ENCODE peak calls at places on chromosomes 5 and 9, in seven cellular contexts. One of them, this sample, is unnamed.

GRCh38 chr5:65982635-65983034 is 56.3 kb downstream of the ERBIN start:
- DNase-seq in HCT116: no peak
- DNase-seq in HepG2: no peak
- DNase-seq in K562: no peak
- DNase-seq in H1: no peak
- DNase-seq in SK-N-SH: no peak
- DNase-seq in GM12878: no peak
- DNase-seq in this sample: no peak

GRCh38 chr5:34580983-34581382 is 75.1 kb upstream of the RAI14 start:
- DNase-seq in GM12878: no peak
- DNase-seq in K562: no peak
- DNase-seq in SK-N-SH: no peak
- DNase-seq in HCT116: no peak
- DNase-seq in HepG2: no peak
- DNase-seq in H1: no peak
- DNase-seq in this sample: no peak

GRCh38 chr5:77426670-77427069 is 65.4 kb downstream of the WDR41 start:
- DNase-seq in HCT116: no peak
- DNase-seq in HepG2: peak; percentile 27
- DNase-seq in K562: no peak
- DNase-seq in H1: no peak
- DNase-seq in SK-N-SH: no peak
- DNase-seq in GM12878: no peak
- DNase-seq in this sample: no peak

GRCh38 chr5:14306415-14306814 is 163.3 kb downstream of the TRIO start:
- DNase-seq in HCT116: no peak
- DNase-seq in K562: no peak
- DNase-seq in HepG2: no peak
- DNase-seq in GM12878: no peak
- DNase-seq in H1: no peak
- DNase-seq in SK-N-SH: no peak
- DNase-seq in this sample: no peak

GRCh38 chr5:137218471-137218870 is 280.7 kb downstream of the SPOCK1 start:
- DNase-seq in HCT116: no peak
- DNase-seq in SK-N-SH: no peak
- DNase-seq in HepG2: no peak
- DNase-seq in GM12878: no peak
- DNase-seq in K562: no peak
- DNase-seq in H1: no peak
- DNase-seq in this sample: no peak

GRCh38 chr5:132210944-132211343 is 16.7 kb downstream of the P4HA2 start:
- DNase-seq in H1: no peak
- DNase-seq in HCT116: no peak
- DNase-seq in HepG2: no peak
- DNase-seq in GM12878: no peak
- DNase-seq in SK-N-SH: no peak
- DNase-seq in K562: no peak
- DNase-seq in this sample: no peak

GRCh38 chr5:76391014-76391413 is 12.1 kb upstream of the IQGAP2 start:
- DNase-seq in H1: no peak
- DNase-seq in GM12878: no peak
- DNase-seq in HepG2: no peak
- DNase-seq in SK-N-SH: no peak
- DNase-seq in HCT116: no peak
- DNase-seq in K562: no peak
- DNase-seq in this sample: no peak

GRCh38 chr5:179534431-179534830 is 15.9 kb upstream of the RUFY1 start:
- DNase-seq in GM12878: no peak
- DNase-seq in SK-N-SH: no peak
- DNase-seq in HCT116: no peak
- DNase-seq in H1: no peak
- DNase-seq in K562: no peak
- DNase-seq in HepG2: peak; percentile 19
- DNase-seq in this sample: no peak

GRCh38 chr9:86741311-86742215 is 205.7 kb downstream of the GAS1 start:
- DNase-seq in HCT116: peak; percentile 87
- DNase-seq in H1: no peak
- DNase-seq in SK-N-SH: no peak
- DNase-seq in GM12878: no peak
- DNase-seq in K562: no peak
- DNase-seq in HepG2: no peak
- DNase-seq in this sample: peak; percentile 16

GRCh38 chr9:113309204-113309813 is 6.1 kb upstream of the RNF183 start:
- DNase-seq in GM12878: no peak
- DNase-seq in HCT116: peak; percentile 8
- DNase-seq in K562: peak; percentile 31
- DNase-seq in SK-N-SH: peak; percentile 69
- DNase-seq in H1: no peak
- DNase-seq in HepG2: peak; percentile 53
- DNase-seq in this sample: peak; percentile 75

GRCh38 chr5:123157797-123158528 is 68.9 kb downstream of the PRDM6 start:
- DNase-seq in HepG2: no peak
- DNase-seq in SK-N-SH: no peak
- DNase-seq in GM12878: no peak
- DNase-seq in H1: no peak
- DNase-seq in HCT116: peak; percentile 27
- DNase-seq in K562: no peak
- DNase-seq in this sample: peak; percentile 32

GRCh38 chr5:128356011-128356410 is 182.0 kb downstream of the FBN2 start:
- DNase-seq in GM12878: no peak
- DNase-seq in HepG2: no peak
- DNase-seq in K562: no peak
- DNase-seq in SK-N-SH: no peak
- DNase-seq in H1: no peak
- DNase-seq in HCT116: no peak
- DNase-seq in this sample: no peak

GRCh38 chr5:126615286-126615685 is 14.5 kb downstream of the PHAX start:
- DNase-seq in HCT116: no peak
- DNase-seq in HepG2: no peak
- DNase-seq in K562: no peak
- DNase-seq in SK-N-SH: no peak
- DNase-seq in GM12878: peak; percentile 63
- DNase-seq in H1: no peak
- DNase-seq in this sample: no peak

GRCh38 chr9:3809724-3810123 is 283.9 kb upstream of the RFX3 start:
- DNase-seq in HCT116: peak; percentile 22
- DNase-seq in HepG2: no peak
- DNase-seq in GM12878: peak; percentile 4
- DNase-seq in SK-N-SH: no peak
- DNase-seq in K562: no peak
- DNase-seq in H1: no peak
- DNase-seq in this sample: no peak

GRCh38 chr5:89397096-89397495 is 514.1 kb upstream of the MEF2C start:
- DNase-seq in K562: no peak
- DNase-seq in GM12878: peak; percentile 48
- DNase-seq in H1: no peak
- DNase-seq in HCT116: no peak
- DNase-seq in HepG2: no peak
- DNase-seq in SK-N-SH: no peak
- DNase-seq in this sample: no peak

GRCh38 chr9:18821794-18822193 is 211.2 kb downstream of the SAXO1 start:
- DNase-seq in SK-N-SH: no peak
- DNase-seq in GM12878: no peak
- DNase-seq in HCT116: no peak
- DNase-seq in H1: no peak
- DNase-seq in HepG2: peak; percentile 35
- DNase-seq in K562: no peak
- DNase-seq in this sample: no peak
- TF ChIP-seq JUND in SK-N-SH: no peak
- TF ChIP-seq JUND in GM12878: no peak
- TF ChIP-seq JUND in HCT116: no peak
- TF ChIP-seq JUND in H1: no peak
- TF ChIP-seq JUND in HepG2: no peak
- TF ChIP-seq JUND in K562: no peak
- TF ChIP-seq JUND in this sample: no peak

GRCh38 chr9:133609311-133610098 is at the start of gene FAM163B:
- DNase-seq in SK-N-SH: peak; percentile 93
- DNase-seq in H1: no peak
- DNase-seq in GM12878: no peak
- DNase-seq in HCT116: no peak
- DNase-seq in HepG2: no peak
- DNase-seq in K562: peak; percentile 89
- DNase-seq in this sample: peak; percentile 81
- TF ChIP-seq JUND in SK-N-SH: no peak
- TF ChIP-seq JUND in H1: no peak
- TF ChIP-seq JUND in GM12878: no peak
- TF ChIP-seq JUND in HCT116: no peak
- TF ChIP-seq JUND in HepG2: no peak
- TF ChIP-seq JUND in K562: no peak
- TF ChIP-seq JUND in this sample: no peak

GRCh38 chr5:38259062-38259857 is 901 bp downstream of the EGFLAM start:
- DNase-seq in HepG2: no peak
- DNase-seq in GM12878: no peak
- DNase-seq in K562: no peak
- DNase-seq in SK-N-SH: peak; percentile 52
- DNase-seq in H1: no peak
- DNase-seq in HCT116: no peak
- DNase-seq in this sample: no peak

GRCh38 chr5:38257236-38258036 is 923 bp upstream of the EGFLAM start:
- DNase-seq in GM12878: no peak
- DNase-seq in K562: no peak
- DNase-seq in HCT116: no peak
- DNase-seq in HepG2: no peak
- DNase-seq in H1: no peak
- DNase-seq in SK-N-SH: peak; percentile 36
- DNase-seq in this sample: no peak

GRCh38 chr5:38253759-38254158 is 4.6 kb upstream of the EGFLAM start:
- DNase-seq in HepG2: no peak
- DNase-seq in GM12878: no peak
- DNase-seq in K562: no peak
- DNase-seq in SK-N-SH: no peak
- DNase-seq in H1: no peak
- DNase-seq in HCT116: no peak
- DNase-seq in this sample: no peak

GRCh38 chr5:38258037-38258318 is 381 bp upstream of the EGFLAM start:
- DNase-seq in HepG2: no peak
- DNase-seq in HCT116: no peak
- DNase-seq in K562: no peak
- DNase-seq in SK-N-SH: no peak
- DNase-seq in GM12878: no peak
- DNase-seq in H1: no peak
- DNase-seq in this sample: no peak

GRCh38 chr5:38258319-38259061 is at the start of gene EGFLAM:
- DNase-seq in GM12878: no peak
- DNase-seq in K562: peak; percentile 23
- DNase-seq in HepG2: no peak
- DNase-seq in H1: peak; percentile 43
- DNase-seq in SK-N-SH: peak; percentile 83
- DNase-seq in HCT116: no peak
- DNase-seq in this sample: peak; percentile 49
- TF ChIP-seq JUND in GM12878: no peak
- TF ChIP-seq JUND in K562: no peak
- TF ChIP-seq JUND in HepG2: no peak
- TF ChIP-seq JUND in H1: no peak
- TF ChIP-seq JUND in SK-N-SH: no peak
- TF ChIP-seq JUND in HCT116: no peak
- TF ChIP-seq JUND in this sample: no peak

GRCh38 chr5:140875085-140876065 is at the start of gene PCDHA12:
- DNase-seq in H1: no peak
- DNase-seq in K562: no peak
- DNase-seq in HCT116: no peak
- DNase-seq in SK-N-SH: peak; percentile 70
- DNase-seq in HepG2: no peak
- DNase-seq in GM12878: no peak
- DNase-seq in this sample: peak; percentile 18
- TF ChIP-seq JUND in H1: no peak
- TF ChIP-seq JUND in K562: no peak
- TF ChIP-seq JUND in HCT116: no peak
- TF ChIP-seq JUND in SK-N-SH: no peak
- TF ChIP-seq JUND in HepG2: no peak
- TF ChIP-seq JUND in GM12878: no peak
- TF ChIP-seq JUND in this sample: no peak

This sample was measured in T47D.